ENCODE peak calls at places on chromosomes 11 and 22, in five cellular contexts. A, F, J, Z and O are unnamed samples.

GRCh38 chr22:39567135-39567946 is 3.2 kb upstream of the CACNA1I start:
- DNase-seq in F (no peak), Z (no peak), J (no peak), A (no peak), O (peak)

GRCh38 chr22:39308614-39309363 is 10.6 kb downstream of the RPL3 start:
- DNase-seq in F (peak), Z (no peak), J (peak), A (peak), O (peak)

GRCh38 chr11:117466966-117467365 is 139.3 kb downstream of the CEP164 start:
- DNase-seq in A (no peak), F (no peak), Z (no peak), J (no peak), O (no peak)

GRCh38 chr11:10305262-10305963 is 540 bp downstream of the ADM start:
- DNase-seq in Z (peak), A (no peak), F (peak), J (no peak), O (peak)

GRCh38 chr11:8033312-8033715 is 46.2 kb downstream of the EIF3F start:
- DNase-seq in F (peak), J (peak), Z (peak), A (peak), O (peak)

GRCh38 chr22:39530692-39531331 is 1.7 kb downstream of the RPS19BP1 start:
- DNase-seq in J (peak), A (no peak), F (peak), Z (peak), O (no peak)

GRCh38 chr22:43001271-43002197 is 13.4 kb downstream of the PACSIN2 start:
- DNase-seq in Z (no peak), J (peak), F (peak), A (no peak), O (no peak)

GRCh38 chr11:11057472-11057854 is 199.6 kb upstream of the ZBED5 start:
- DNase-seq in F (no peak), J (no peak), A (no peak), Z (no peak), O (peak)

GRCh38 chr11:123111465-123111864 is 49.5 kb upstream of the HSPA8 start:
- DNase-seq in Z (no peak), A (peak), J (peak), F (peak), O (peak)

GRCh38 chr11:115408036-115408911 is 95.9 kb downstream of the CADM1 start:
- DNase-seq in A (no peak), F (peak), Z (no peak), J (no peak), O (no peak)

GRCh38 chr11:133953999-133954398 is 2.8 kb downstream of the IGSF9B start:
- DNase-seq in F (no peak), Z (no peak), J (no peak), A (no peak), O (no peak)

GRCh38 chr22:38327805-38328204 is 10.6 kb upstream of the CSNK1E start:
- DNase-seq in Z (no peak), F (peak), J (peak), A (no peak), O (peak)

GRCh38 chr11:12233602-12233925 is 123.2 kb downstream of the MICAL2 start:
- DNase-seq in F (no peak), J (no peak), Z (no peak), A (no peak), O (no peak)

GRCh38 chr11:124310746-124311145 is 3.0 kb downstream of the OR8D1 start:
- DNase-seq in Z (no peak), J (peak), A (no peak), F (no peak), O (no peak)

GRCh38 chr11:134412508-134413333 is 679 bp upstream of the B3GAT1 start:
- DNase-seq in A (no peak), Z (no peak), F (no peak), J (no peak), O (no peak)

GRCh38 chr11:96272542-96273306 is 70.3 kb downstream of the MAML2 start:
- DNase-seq in F (peak), J (peak), Z (no peak), A (no peak), O (peak)

GRCh38 chr11:10606536-10607208 is 38.2 kb upstream of the LYVE1 start:
- DNase-seq in F (peak), J (peak), Z (no peak), A (no peak), O (peak)

GRCh38 chr11:68749061-68749491 is 2.2 kb downstream of the TESMIN start:
- DNase-seq in F (no peak), J (peak), A (no peak), Z (no peak), O (no peak)

GRCh38 chr11:74574563-74574962 is 17.8 kb upstream of the POLD3 start:
- DNase-seq in J (no peak), F (no peak), A (no peak), Z (no peak), O (no peak)

GRCh38 chr22:29375436-29376076 is 12.8 kb downstream of the AP1B1 start:
- DNase-seq in F (peak), Z (no peak), J (no peak), A (no peak), O (no peak)

DNA sequence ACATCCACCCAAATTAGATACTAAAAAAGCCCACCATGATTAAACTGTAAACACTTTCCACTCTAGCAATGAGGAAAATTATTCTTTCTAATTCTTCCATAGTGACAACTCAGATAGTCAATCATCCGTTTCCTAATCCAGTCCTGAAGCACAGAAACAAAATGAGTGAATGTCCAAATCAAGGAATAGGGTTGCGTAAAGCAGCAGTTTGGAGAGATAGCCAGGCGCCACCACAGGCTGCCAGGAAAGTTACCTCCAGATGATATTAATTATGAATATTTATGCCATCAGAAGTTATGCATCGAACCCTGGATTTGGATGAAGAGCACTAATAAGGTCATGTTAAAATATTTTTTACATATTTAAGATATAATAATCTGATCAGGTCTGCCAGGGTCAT is 63.2 kb downstream of the ETS1 start:
- DNase-seq in A (no peak), F (no peak), Z (no peak), J (no peak), O (no peak)
- TF ChIP-seq CTCF in A (no peak), F (no peak), Z (no peak), J (no peak), O (no peak)

DNA sequence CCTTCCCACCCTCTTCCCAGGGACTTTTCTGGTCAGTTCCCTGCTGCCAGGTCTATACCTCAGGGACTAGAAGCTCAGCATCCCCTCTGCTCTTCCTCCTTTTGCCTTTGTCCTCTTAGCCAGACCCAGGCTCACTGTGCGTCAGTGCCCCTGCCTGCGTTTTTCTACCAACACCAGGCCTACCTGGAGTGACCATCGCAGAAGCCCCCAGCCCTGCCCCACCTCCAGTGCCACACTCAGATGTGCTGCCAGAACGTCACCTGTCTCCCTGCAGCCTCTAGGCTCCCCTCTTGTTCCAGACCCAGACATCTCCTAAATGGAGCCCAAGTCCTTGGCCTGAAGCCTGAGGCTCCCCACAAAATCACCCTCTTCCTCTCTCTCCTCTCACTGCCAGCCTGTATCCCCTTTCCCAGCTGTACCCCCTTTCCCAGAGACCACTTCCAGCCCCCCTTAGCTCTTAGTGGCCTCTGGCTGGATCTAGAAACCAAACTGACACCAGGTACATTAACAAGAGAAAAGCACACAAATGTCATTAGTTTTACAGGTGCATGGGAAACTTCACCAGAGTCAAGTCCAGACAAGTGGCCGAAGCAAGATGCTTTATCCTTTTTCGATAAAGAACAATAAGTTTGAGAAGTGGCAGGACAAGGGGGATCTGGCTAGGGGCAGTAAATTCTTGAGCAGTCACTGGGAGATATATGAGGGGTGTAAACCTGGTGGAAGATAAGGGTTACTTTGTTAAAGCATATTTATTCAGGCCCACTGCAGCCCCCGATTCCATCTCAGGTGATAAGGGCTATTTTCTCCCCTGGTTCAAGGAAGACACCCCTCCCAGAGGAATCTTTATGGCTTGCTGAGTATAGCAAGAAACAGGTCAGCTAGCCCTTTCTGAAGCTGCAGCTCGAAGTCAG is 61.5 kb downstream of the BCR start:
- DNase-seq in Z (no peak), F (no peak), J (no peak), A (no peak), O (no peak)
- H3K4me3 ChIP-seq in Z (no peak), F (no peak), J (no peak), A (no peak), O (no peak)

DNA sequence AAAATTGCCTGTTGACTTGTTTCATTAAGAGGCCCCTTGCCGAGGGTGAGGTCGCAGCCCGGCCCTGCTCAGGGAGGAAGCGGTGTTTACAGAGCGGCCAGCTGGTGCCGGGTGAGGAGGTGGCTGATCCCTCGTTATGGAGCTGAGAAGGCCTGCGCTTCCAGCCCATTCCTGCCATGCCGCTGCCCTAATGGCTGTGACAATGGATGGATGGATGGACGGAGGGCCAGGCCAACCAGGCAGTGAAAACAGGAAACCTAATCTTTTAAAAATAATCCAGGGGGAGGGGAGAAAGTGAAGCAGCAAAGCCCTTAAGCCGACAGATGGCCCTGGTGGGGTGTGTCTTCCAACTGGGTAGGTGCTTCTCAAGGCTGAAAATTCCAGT is 38.5 kb downstream of the BCR start:
- DNase-seq in A (no peak), F (peak), Z (peak), J (peak), O (no peak)
- H3K9ac ChIP-seq in A (no peak), F (no peak), Z (no peak), J (peak), O (no peak)

GRCh38 chr22:21447694-21448402 is 19.3 kb upstream of the TMEM191C start:
- DNase-seq in J (no peak), A (no peak), Z (peak), F (no peak), O (no peak)
- TF ChIP-seq CTCF in J (no peak), A (peak), Z (no peak), F (peak), O (no peak)

GRCh38 chr11:102287963-102288744 is 29.1 kb upstream of the BIRC3 start:
- DNase-seq in J (peak), Z (no peak), F (peak), A (peak), O (peak)
- H3K4me3 ChIP-seq in J (no peak), Z (peak), F (no peak), A (peak), O (no peak)

GRCh38 chr11:129639300-129639699 is 176.3 kb upstream of the TMEM45B start:
- DNase-seq in Z (no peak), F (peak), J (peak), A (peak), O (peak)

GRCh38 chr11:129640671-129641070 is 175.0 kb upstream of the TMEM45B start:
- DNase-seq in F (no peak), A (no peak), Z (no peak), J (no peak), O (no peak)

GRCh38 chr11:129637983-129638776 is 177.5 kb upstream of the TMEM45B start:
- DNase-seq in A (no peak), F (no peak), J (peak), Z (no peak), O (peak)

GRCh38 chr11:129637473-129637872 is 178.2 kb upstream of the TMEM45B start:
- DNase-seq in Z (no peak), F (peak), J (no peak), A (no peak), O (peak)

DNA sequence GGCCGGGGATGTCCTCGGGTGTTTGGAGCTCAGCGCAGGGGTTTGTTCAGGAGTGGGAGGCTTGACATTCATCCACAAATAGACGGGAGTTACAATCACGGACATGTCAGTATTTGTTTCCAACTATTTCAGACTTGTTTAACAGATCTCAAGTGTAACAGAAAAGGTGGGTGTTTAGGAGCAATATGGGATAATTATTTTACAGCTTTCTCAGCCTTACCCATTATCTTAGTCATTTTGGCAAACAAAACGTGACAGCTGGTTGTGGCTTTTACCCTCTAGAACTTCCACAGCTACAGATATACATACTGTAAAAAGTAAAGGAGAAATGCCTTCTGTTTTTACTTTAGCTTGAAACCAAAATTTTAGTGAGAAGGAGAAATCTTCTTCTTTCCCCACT is 178.7 kb upstream of the TMEM45B start:
- DNase-seq in J (no peak), A (no peak), Z (no peak), F (peak), O (peak)
- H3K9ac ChIP-seq in J (no peak), A (no peak), Z (no peak), F (no peak), O (peak)

GRCh38 chr11:15106201-15106965 is 8.3 kb upstream of the INSC start:
- DNase-seq in Z (no peak), F (peak), J (no peak), A (peak), O (peak)
- TF ChIP-seq CTCF in Z (no peak), F (no peak), J (no peak), A (no peak), O (no peak)

DNA sequence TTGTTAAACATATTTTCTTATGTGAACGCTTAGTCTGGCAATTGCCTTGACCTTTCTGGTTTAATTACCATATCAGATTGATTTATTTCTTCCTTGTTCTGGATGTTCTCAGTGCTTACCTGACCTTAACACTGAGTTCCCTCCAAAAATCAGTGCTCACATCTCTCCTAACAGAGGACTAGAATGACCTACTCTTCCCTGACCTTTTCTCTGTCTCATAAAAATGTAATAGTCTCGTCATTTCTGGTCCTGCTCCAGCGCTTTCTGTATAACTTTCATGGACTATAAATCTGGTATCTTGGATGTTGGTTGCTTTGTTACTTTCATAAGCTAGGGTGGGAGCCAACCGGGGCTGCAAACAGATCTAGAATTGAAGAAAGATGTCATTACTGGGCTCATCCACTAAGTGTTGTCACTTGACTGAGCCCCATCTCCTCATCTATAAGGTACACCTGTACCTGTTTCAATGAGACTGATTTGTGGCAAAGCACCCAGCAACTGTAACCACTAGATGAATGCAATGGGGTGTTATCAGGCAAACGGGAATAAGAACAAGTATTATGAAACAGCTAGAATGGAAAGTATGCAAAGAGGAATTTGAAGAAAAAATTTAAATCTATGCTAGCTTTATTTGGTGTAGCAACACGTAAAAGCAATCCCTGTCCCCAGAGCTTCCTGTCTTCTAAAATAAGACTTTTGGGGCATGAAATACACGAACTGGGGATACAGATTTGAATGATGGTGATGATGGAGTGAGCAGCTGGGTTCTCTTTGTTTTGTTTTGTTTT is 2.4 kb downstream of the FADS2 start:
- DNase-seq in A (no peak), Z (no peak), F (no peak), J (no peak), O (no peak)
- H3K4me3 ChIP-seq in A (no peak), Z (peak), F (peak), J (no peak), O (no peak)

GRCh38 chr11:58637367-58637766 is 14.9 kb downstream of the CNTF start:
- DNase-seq in Z (no peak), J (no peak), F (no peak), A (no peak), O (no peak)

GRCh38 chr11:58642120-58642625 is 19.7 kb downstream of the CNTF start:
- DNase-seq in F (no peak), J (no peak), A (no peak), Z (no peak), O (no peak)

GRCh38 chr11:58640386-58641023 is 18.0 kb downstream of the CNTF start:
- DNase-seq in J (no peak), F (no peak), A (no peak), Z (no peak), O (no peak)

GRCh38 chr11:58639103-58639502 is 16.6 kb downstream of the CNTF start:
- DNase-seq in A (no peak), Z (no peak), J (no peak), F (no peak), O (no peak)

GRCh38 chr11:58641326-58641725 is 18.9 kb downstream of the CNTF start:
- DNase-seq in J (no peak), F (no peak), Z (no peak), A (no peak), O (no peak)
- H3K9ac ChIP-seq in J (no peak), F (no peak), Z (no peak), A (no peak), O (no peak)

GRCh38 chr11:43924112-43924855 is 18.2 kb upstream of the C11orf96 start:
- DNase-seq in Z (peak), A (no peak), J (no peak), F (no peak), O (no peak)
- TF ChIP-seq CTCF in Z (no peak), A (peak), J (no peak), F (peak), O (no peak)